ENCODE peak calls at places on chromosomes 16 and 17, in five cellular contexts. One of them, this sample, is unnamed.

GRCh38 chr17:18158022-18158600 is 25.5 kb upstream of the ALKBH5 start:
- DNase-seq in ascending aorta: peak; percentile 95
- DNase-seq in lower lobe of right lung: peak; percentile 99
- DNase-seq in fibroblast of pulmonary artery: peak; percentile 86
- DNase-seq in GM12864: peak; percentile 85
- DNase-seq in this sample: peak; percentile 88

GRCh38 chr17:1709971-1710806 is at the start of gene TLCD2:
- DNase-seq in ascending aorta: peak; percentile 84
- DNase-seq in lower lobe of right lung: peak; percentile 84
- DNase-seq in fibroblast of pulmonary artery: peak; percentile 65
- DNase-seq in GM12864: no peak
- DNase-seq in this sample: no peak

GRCh38 chr17:61448042-61448441 is 4.2 kb upstream of the TBX4 start:
- DNase-seq in ascending aorta: no peak
- DNase-seq in lower lobe of right lung: no peak
- DNase-seq in fibroblast of pulmonary artery: no peak
- DNase-seq in GM12864: no peak
- DNase-seq in this sample: no peak

GRCh38 chr16:83312015-83312734 is 495.6 kb upstream of the HSBP1 start:
- DNase-seq in ascending aorta: no peak
- DNase-seq in lower lobe of right lung: no peak
- DNase-seq in fibroblast of pulmonary artery: peak; percentile 44
- DNase-seq in GM12864: no peak
- DNase-seq in this sample: no peak

GRCh38 chr17:47197821-47198220 is 8.7 kb upstream of the CDC27 start:
- DNase-seq in ascending aorta: no peak
- DNase-seq in lower lobe of right lung: no peak
- DNase-seq in fibroblast of pulmonary artery: no peak
- DNase-seq in GM12864: no peak
- DNase-seq in this sample: no peak

GRCh38 chr17:6924121-6924676 is 71.7 kb upstream of the ALOX12 start:
- DNase-seq in ascending aorta: no peak
- DNase-seq in lower lobe of right lung: no peak
- DNase-seq in fibroblast of pulmonary artery: no peak
- DNase-seq in GM12864: no peak
- DNase-seq in this sample: no peak

GRCh38 chr17:17711708-17712141 is 30.5 kb downstream of the RAI1 start:
- DNase-seq in ascending aorta: no peak
- DNase-seq in lower lobe of right lung: no peak
- DNase-seq in fibroblast of pulmonary artery: no peak
- DNase-seq in GM12864: no peak
- DNase-seq in this sample: no peak

GRCh38 chr16:89987169-89987568 is 32.1 kb downstream of the DBNDD1 start:
- DNase-seq in ascending aorta: no peak
- DNase-seq in lower lobe of right lung: no peak
- DNase-seq in fibroblast of pulmonary artery: no peak
- DNase-seq in GM12864: no peak
- DNase-seq in this sample: no peak

GRCh38 chr17:56064506-56064905 is 88.8 kb upstream of the ANKFN1 start:
- DNase-seq in ascending aorta: no peak
- DNase-seq in lower lobe of right lung: no peak
- DNase-seq in fibroblast of pulmonary artery: no peak
- DNase-seq in GM12864: no peak
- DNase-seq in this sample: no peak

GRCh38 chr16:85319208-85319983 is 207.1 kb upstream of the CIBAR2 start:
- DNase-seq in ascending aorta: no peak
- DNase-seq in lower lobe of right lung: no peak
- DNase-seq in fibroblast of pulmonary artery: no peak
- DNase-seq in GM12864: no peak
- DNase-seq in this sample: no peak

GRCh38 chr16:67544329-67544841 is 15.8 kb downstream of the RIPOR1 start:
- DNase-seq in ascending aorta: no peak
- DNase-seq in lower lobe of right lung: peak; percentile 39
- DNase-seq in fibroblast of pulmonary artery: no peak
- DNase-seq in GM12864: no peak
- DNase-seq in this sample: no peak

GRCh38 chr17:82703935-82704865 is 5.7 kb upstream of the RAB40B start:
- DNase-seq in ascending aorta: no peak
- DNase-seq in lower lobe of right lung: no peak
- DNase-seq in fibroblast of pulmonary artery: no peak
- DNase-seq in GM12864: no peak
- DNase-seq in this sample: no peak

GRCh38 chr17:76441681-76442340 is 11.1 kb downstream of the UBE2O start:
- DNase-seq in ascending aorta: no peak
- DNase-seq in lower lobe of right lung: no peak
- DNase-seq in fibroblast of pulmonary artery: no peak
- DNase-seq in GM12864: no peak
- DNase-seq in this sample: no peak

GRCh38 chr16:71929048-71929447 is 33.7 kb downstream of the IST1 start:
- DNase-seq in ascending aorta: no peak
- DNase-seq in lower lobe of right lung: no peak
- DNase-seq in fibroblast of pulmonary artery: peak; percentile 67
- DNase-seq in GM12864: no peak
- DNase-seq in this sample: no peak

GRCh38 chr17:65388911-65389310 is 172.5 kb downstream of the AXIN2 start:
- DNase-seq in ascending aorta: no peak
- DNase-seq in lower lobe of right lung: no peak
- DNase-seq in fibroblast of pulmonary artery: peak; percentile 7
- DNase-seq in GM12864: no peak
- DNase-seq in this sample: no peak

GRCh38 chr16:81014672-81015071 is 7.7 kb downstream of the CENPN start:
- DNase-seq in ascending aorta: no peak
- DNase-seq in lower lobe of right lung: no peak
- DNase-seq in fibroblast of pulmonary artery: no peak
- DNase-seq in GM12864: no peak
- DNase-seq in this sample: no peak

GRCh38 chr17:74433421-74434121 is 1.7 kb downstream of the GPRC5C start:
- DNase-seq in ascending aorta: peak; percentile 77
- DNase-seq in lower lobe of right lung: no peak
- DNase-seq in fibroblast of pulmonary artery: peak; percentile 21
- DNase-seq in GM12864: no peak
- DNase-seq in this sample: no peak

GRCh38 chr16:31862761-31863160 is 10.8 kb upstream of the ZNF267 start:
- DNase-seq in ascending aorta: no peak
- DNase-seq in lower lobe of right lung: no peak
- DNase-seq in fibroblast of pulmonary artery: no peak
- DNase-seq in GM12864: no peak
- DNase-seq in this sample: no peak

GRCh38 chr17:2685696-2686095 is 25.9 kb downstream of the CLUH start:
- DNase-seq in ascending aorta: peak; percentile 58
- DNase-seq in lower lobe of right lung: no peak
- DNase-seq in fibroblast of pulmonary artery: no peak
- DNase-seq in GM12864: no peak
- DNase-seq in this sample: no peak

GRCh38 chr16:57446530-57447141 is 549 bp downstream of the CIAPIN1 start:
- DNase-seq in ascending aorta: peak; percentile 72
- DNase-seq in lower lobe of right lung: no peak
- DNase-seq in fibroblast of pulmonary artery: peak; percentile 34
- DNase-seq in GM12864: no peak
- DNase-seq in this sample: peak; percentile 73

GRCh38 chr16:88527186-88527936 is 42.8 kb upstream of the ZC3H18 start:
- DNase-seq in ascending aorta: peak; percentile 78
- DNase-seq in lower lobe of right lung: peak; percentile 71
- DNase-seq in fibroblast of pulmonary artery: peak; percentile 50
- DNase-seq in GM12864: no peak
- DNase-seq in this sample: peak; percentile 85

GRCh38 chr17:80773243-80773991 is 218.2 kb upstream of the CHMP6 start:
- DNase-seq in ascending aorta: peak; percentile 79
- DNase-seq in lower lobe of right lung: no peak
- DNase-seq in fibroblast of pulmonary artery: no peak
- DNase-seq in GM12864: no peak
- DNase-seq in this sample: no peak

GRCh38 chr16:71645450-71645849 is 19.5 kb downstream of the MARVELD3 start:
- DNase-seq in ascending aorta: no peak
- DNase-seq in lower lobe of right lung: no peak
- DNase-seq in fibroblast of pulmonary artery: peak; percentile 40
- DNase-seq in GM12864: no peak
- DNase-seq in this sample: no peak

GRCh38 chr17:17757391-17757791 is 76.1 kb downstream of the RAI1 start:
- DNase-seq in ascending aorta: no peak
- DNase-seq in lower lobe of right lung: no peak
- DNase-seq in fibroblast of pulmonary artery: no peak
- DNase-seq in GM12864: no peak
- DNase-seq in this sample: no peak

GRCh38 chr17:51045616-51046526 is 74.8 kb downstream of the SPAG9 start:
- DNase-seq in ascending aorta: no peak
- DNase-seq in lower lobe of right lung: no peak
- DNase-seq in fibroblast of pulmonary artery: peak; percentile 44
- DNase-seq in GM12864: no peak
- DNase-seq in this sample: no peak

GRCh38 chr17:7250655-7251329 is 742 bp downstream of the CTDNEP1 start:
- DNase-seq in ascending aorta: peak; percentile 71
- DNase-seq in lower lobe of right lung: no peak
- DNase-seq in fibroblast of pulmonary artery: peak; percentile 25
- DNase-seq in GM12864: no peak
- DNase-seq in this sample: no peak

GRCh38 chr16:12529582-12529981 is 274.1 kb downstream of the CPPED1 start:
- DNase-seq in ascending aorta: no peak
- DNase-seq in lower lobe of right lung: no peak
- DNase-seq in fibroblast of pulmonary artery: no peak
- DNase-seq in GM12864: no peak
- DNase-seq in this sample: no peak

GRCh38 chr17:77423589-77424451 is 283.1 kb downstream of the SEC14L1 start:
- DNase-seq in ascending aorta: peak; percentile 97
- DNase-seq in lower lobe of right lung: no peak
- DNase-seq in fibroblast of pulmonary artery: peak; percentile 98
- DNase-seq in GM12864: no peak
- DNase-seq in this sample: no peak

GRCh38 chr17:75109047-75109406 is 742 bp upstream of the ARMC7 start:
- DNase-seq in ascending aorta: no peak
- DNase-seq in lower lobe of right lung: no peak
- DNase-seq in fibroblast of pulmonary artery: no peak
- DNase-seq in GM12864: no peak
- DNase-seq in this sample: no peak

GRCh38 chr16:16075463-16076399 is 126.3 kb downstream of the ABCC1 start:
- DNase-seq in ascending aorta: peak; percentile 83
- DNase-seq in lower lobe of right lung: peak; percentile 87
- DNase-seq in fibroblast of pulmonary artery: no peak
- DNase-seq in GM12864: no peak
- DNase-seq in this sample: no peak

GRCh38 chr16:10906914-10907756 is 30.1 kb downstream of the CIITA start:
- DNase-seq in ascending aorta: no peak
- DNase-seq in lower lobe of right lung: peak; percentile 75
- DNase-seq in fibroblast of pulmonary artery: no peak
- DNase-seq in GM12864: no peak
- DNase-seq in this sample: no peak

GRCh38 chr17:1830288-1830687 is 483 bp downstream of the RPA1 start:
- DNase-seq in ascending aorta: no peak
- DNase-seq in lower lobe of right lung: no peak
- DNase-seq in fibroblast of pulmonary artery: no peak
- DNase-seq in GM12864: no peak
- DNase-seq in this sample: no peak

GRCh38 chr17:73605444-73605843 is 38.8 kb downstream of the SDK2 start:
- DNase-seq in ascending aorta: no peak
- DNase-seq in lower lobe of right lung: no peak
- DNase-seq in fibroblast of pulmonary artery: no peak
- DNase-seq in GM12864: no peak
- DNase-seq in this sample: no peak

GRCh38 chr16:67562526-67562917 is at the start of gene CTCF:
- DNase-seq in ascending aorta: peak; percentile 88
- DNase-seq in lower lobe of right lung: peak; percentile 90
- DNase-seq in fibroblast of pulmonary artery: peak; percentile 83
- DNase-seq in GM12864: no peak
- DNase-seq in this sample: no peak

DNA sequence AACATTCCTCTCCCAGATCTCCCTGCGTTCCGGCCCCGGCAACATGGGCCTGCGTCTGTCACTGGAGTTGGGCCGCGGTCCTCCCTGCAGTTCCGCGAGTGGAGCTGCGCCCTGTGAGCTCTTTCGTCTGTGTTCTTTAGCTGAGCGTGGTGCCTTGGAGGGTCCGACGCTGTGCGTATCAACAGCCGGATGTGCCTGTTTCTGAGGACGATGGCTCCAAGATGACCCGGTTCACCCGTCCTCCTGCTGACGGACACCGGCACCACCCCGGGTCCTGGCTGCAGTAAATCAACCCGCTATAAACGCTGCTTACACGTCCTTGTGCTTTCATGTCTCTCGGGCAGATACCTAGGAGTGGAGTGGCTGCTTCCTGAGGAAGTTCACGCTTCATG is 44.8 kb upstream of the GNG13 start:
- DNase-seq in ascending aorta: no peak
- DNase-seq in lower lobe of right lung: no peak
- DNase-seq in fibroblast of pulmonary artery: no peak
- DNase-seq in GM12864: no peak
- DNase-seq in this sample: no peak
- TF ChIP-seq CTCF in ascending aorta: no peak
- TF ChIP-seq CTCF in lower lobe of right lung: no peak
- TF ChIP-seq CTCF in fibroblast of pulmonary artery: no peak
- TF ChIP-seq CTCF in GM12864: no peak
- TF ChIP-seq CTCF in this sample: no peak

GRCh38 chr17:34750004-34750403 is 170.6 kb downstream of the TMEM132E start:
- DNase-seq in ascending aorta: no peak
- DNase-seq in lower lobe of right lung: no peak
- DNase-seq in fibroblast of pulmonary artery: no peak
- DNase-seq in GM12864: no peak
- DNase-seq in this sample: no peak
- TF ChIP-seq CTCF in ascending aorta: no peak
- TF ChIP-seq CTCF in lower lobe of right lung: no peak
- TF ChIP-seq CTCF in fibroblast of pulmonary artery: no peak
- TF ChIP-seq CTCF in GM12864: no peak
- TF ChIP-seq CTCF in this sample: no peak

GRCh38 chr16:54605536-54606066 is 319.0 kb upstream of the IRX3 start:
- DNase-seq in ascending aorta: no peak
- DNase-seq in lower lobe of right lung: no peak
- DNase-seq in fibroblast of pulmonary artery: no peak
- DNase-seq in GM12864: no peak
- DNase-seq in this sample: no peak
- TF ChIP-seq CTCF in ascending aorta: no peak
- TF ChIP-seq CTCF in lower lobe of right lung: no peak
- TF ChIP-seq CTCF in fibroblast of pulmonary artery: no peak
- TF ChIP-seq CTCF in GM12864: no peak
- TF ChIP-seq CTCF in this sample: no peak

DNA sequence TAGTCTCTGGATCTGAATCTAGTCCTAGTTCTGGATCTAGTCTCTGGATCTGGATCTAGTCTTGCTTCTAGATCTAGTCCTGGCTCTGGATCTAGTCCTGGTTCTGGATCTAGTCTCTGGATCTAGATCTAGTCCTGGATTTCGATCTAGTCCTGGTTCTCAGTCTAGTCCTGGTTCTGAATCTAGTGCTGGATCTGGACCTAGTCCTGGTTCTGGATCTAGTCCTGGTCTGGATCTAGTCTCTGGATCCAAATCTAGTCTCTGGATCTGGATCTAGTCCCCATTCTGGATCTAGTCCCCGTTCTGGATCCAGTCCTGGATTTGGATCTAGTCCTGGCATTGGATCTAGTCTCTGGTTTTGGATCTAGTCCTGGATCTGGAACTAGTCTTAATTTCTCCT is 29.9 kb upstream of the VAT1L start:
- DNase-seq in ascending aorta: no peak
- DNase-seq in lower lobe of right lung: no peak
- DNase-seq in fibroblast of pulmonary artery: no peak
- DNase-seq in GM12864: no peak
- DNase-seq in this sample: no peak
- TF ChIP-seq CTCF in ascending aorta: no peak
- TF ChIP-seq CTCF in lower lobe of right lung: no peak
- TF ChIP-seq CTCF in fibroblast of pulmonary artery: no peak
- TF ChIP-seq CTCF in GM12864: no peak
- TF ChIP-seq CTCF in this sample: no peak

This sample was measured in type B pancreatic cell.